ENCODE peak calls at places on chromosomes 6 and 20, in ten cellular contexts. V is gastrocnemius medialis; P is LoVo; B is MM.1S; M is non-pigmented ciliary epithelial cell; H is stimulated activated CD4-positive, alpha-beta T cell treated with anti-CD3 and anti-CD28 coated beads, Interleukin-12 subunit alpha, Interleukin-12 subunit beta, amount 100 ng/mL, for 4 hours; N is NCI-H1105 treated with DMSO at 0.1 percent for 48 hours; F is breast epithelium; O is iris pigment epithelial cell; A is HCT116. D is an unnamed sample.

GRCh38 chr6:53032853-53033252 is 32.4 kb upstream of the FBXO9 start:
- DNase-seq in F (no peak), N (no peak), O (no peak), A (no peak), P (no peak), H (no peak), M (no peak), B (no peak), V (no peak), D (no peak)

GRCh38 chr6:119446623-119447008 is 97.1 kb upstream of the MAN1A1 start:
- DNase-seq in V (peak), B (no peak), M (peak), H (no peak), O (peak), N (no peak), F (no peak), A (no peak), P (peak), D (no peak)

GRCh38 chr6:44223471-44224153 is at the start of gene SLC29A1:
- DNase-seq in O (peak), M (no peak), H (peak), B (peak), A (no peak), F (peak), V (peak), P (peak), N (peak), D (peak)

GRCh38 chr6:149089508-149089907 is 228.0 kb upstream of the TAB2 start:
- DNase-seq in F (no peak), V (no peak), O (no peak), B (no peak), P (no peak), N (no peak), M (no peak), H (no peak), A (no peak), D (no peak)

GRCh38 chr20:373171-373890 is 7.2 kb upstream of the TRIB3 start:
- DNase-seq in V (no peak), F (no peak), B (no peak), A (peak), H (no peak), P (peak), O (peak), M (peak), N (no peak), D (no peak)

GRCh38 chr6:129695373-129696027 is 14.5 kb downstream of the ARHGAP18 start:
- DNase-seq in A (no peak), F (no peak), H (peak), P (no peak), N (no peak), V (no peak), M (no peak), B (no peak), O (no peak), D (no peak)

GRCh38 chr20:36202891-36203338 is 33.4 kb upstream of the AAR2 start:
- DNase-seq in P (peak), A (peak), V (peak), M (no peak), F (peak), B (peak), N (peak), O (peak), H (peak), D (peak)

GRCh38 chr6:166026586-166027126 is 141.0 kb downstream of the TBXT start:
- DNase-seq in B (no peak), H (no peak), N (no peak), F (no peak), O (no peak), P (no peak), V (no peak), A (no peak), M (no peak), D (no peak)

GRCh38 chr6:148464319-148465010 is 121.8 kb downstream of the SASH1 start:
- DNase-seq in M (peak), H (peak), F (peak), P (peak), V (peak), O (peak), N (peak), A (peak), B (peak), D (peak)